ENCODE peak calls at places on chromosomes 13 and 19, in nine cellular contexts. One of them, this sample, is unnamed.

GRCh38 chr19:36141039-36141914 is 1.4 kb downstream of the CAPNS1 start:
- DNase-seq in RWPE1: peak
- DNase-seq in iris pigment epithelial cell: peak
- DNase-seq in substantia nigra: peak
- DNase-seq in effector memory CD4-positive, alpha-beta T cell: peak
- DNase-seq in stimulated activated CD8-positive, alpha-beta memory T cell treated with anti-CD3 and anti-CD28 coated beads, Interleukin-7, amount 100 ng/mL, for 1 hour: peak
- DNase-seq in NCI-H1092 treated with DMSO at 0.1 percent for 48 hours: peak
- DNase-seq in AG08396: peak
- DNase-seq in Calu3: peak
- DNase-seq in this sample: peak

GRCh38 chr19:1862424-1863307 is 713 bp downstream of the KLF16 start:
- DNase-seq in RWPE1: no peak
- DNase-seq in iris pigment epithelial cell: no peak
- DNase-seq in substantia nigra: no peak
- DNase-seq in effector memory CD4-positive, alpha-beta T cell: peak
- DNase-seq in stimulated activated CD8-positive, alpha-beta memory T cell treated with anti-CD3 and anti-CD28 coated beads, Interleukin-7, amount 100 ng/mL, for 1 hour: no peak
- DNase-seq in NCI-H1092 treated with DMSO at 0.1 percent for 48 hours: no peak
- DNase-seq in AG08396: peak
- DNase-seq in Calu3: peak
- DNase-seq in this sample: no peak

GRCh38 chr13:99486996-99487395 is 14.3 kb upstream of the TM9SF2 start:
- DNase-seq in RWPE1: no peak
- DNase-seq in iris pigment epithelial cell: no peak
- DNase-seq in substantia nigra: no peak
- DNase-seq in effector memory CD4-positive, alpha-beta T cell: no peak
- DNase-seq in stimulated activated CD8-positive, alpha-beta memory T cell treated with anti-CD3 and anti-CD28 coated beads, Interleukin-7, amount 100 ng/mL, for 1 hour: no peak
- DNase-seq in NCI-H1092 treated with DMSO at 0.1 percent for 48 hours: no peak
- DNase-seq in AG08396: no peak
- DNase-seq in Calu3: no peak
- DNase-seq in this sample: no peak

GRCh38 chr13:113636266-113636963 is 21.6 kb downstream of the ATP4B start:
- DNase-seq in RWPE1: no peak
- DNase-seq in iris pigment epithelial cell: no peak
- DNase-seq in substantia nigra: no peak
- DNase-seq in effector memory CD4-positive, alpha-beta T cell: no peak
- DNase-seq in stimulated activated CD8-positive, alpha-beta memory T cell treated with anti-CD3 and anti-CD28 coated beads, Interleukin-7, amount 100 ng/mL, for 1 hour: no peak
- DNase-seq in NCI-H1092 treated with DMSO at 0.1 percent for 48 hours: no peak
- DNase-seq in AG08396: no peak
- DNase-seq in Calu3: no peak
- DNase-seq in this sample: no peak

GRCh38 chr13:49443327-49443688 is 556 bp downstream of the CAB39L start:
- DNase-seq in RWPE1: no peak
- DNase-seq in iris pigment epithelial cell: peak
- DNase-seq in substantia nigra: no peak
- DNase-seq in effector memory CD4-positive, alpha-beta T cell: no peak
- DNase-seq in stimulated activated CD8-positive, alpha-beta memory T cell treated with anti-CD3 and anti-CD28 coated beads, Interleukin-7, amount 100 ng/mL, for 1 hour: no peak
- DNase-seq in NCI-H1092 treated with DMSO at 0.1 percent for 48 hours: peak
- DNase-seq in AG08396: peak
- DNase-seq in Calu3: peak
- DNase-seq in this sample: no peak

GRCh38 chr13:34678154-34678553 is 263.9 kb upstream of the NBEA start:
- DNase-seq in RWPE1: peak
- DNase-seq in iris pigment epithelial cell: peak
- DNase-seq in substantia nigra: no peak
- DNase-seq in effector memory CD4-positive, alpha-beta T cell: no peak
- DNase-seq in stimulated activated CD8-positive, alpha-beta memory T cell treated with anti-CD3 and anti-CD28 coated beads, Interleukin-7, amount 100 ng/mL, for 1 hour: no peak
- DNase-seq in NCI-H1092 treated with DMSO at 0.1 percent for 48 hours: no peak
- DNase-seq in AG08396: no peak
- DNase-seq in Calu3: no peak
- DNase-seq in this sample: no peak

GRCh38 chr19:47507924-47508553 is 6.8 kb downstream of the NAPA start:
- DNase-seq in RWPE1: no peak
- DNase-seq in iris pigment epithelial cell: no peak
- DNase-seq in substantia nigra: no peak
- DNase-seq in effector memory CD4-positive, alpha-beta T cell: no peak
- DNase-seq in stimulated activated CD8-positive, alpha-beta memory T cell treated with anti-CD3 and anti-CD28 coated beads, Interleukin-7, amount 100 ng/mL, for 1 hour: no peak
- DNase-seq in NCI-H1092 treated with DMSO at 0.1 percent for 48 hours: no peak
- DNase-seq in AG08396: no peak
- DNase-seq in Calu3: no peak
- DNase-seq in this sample: no peak

GRCh38 chr13:29465741-29466293 is 129.7 kb downstream of the SLC7A1 start:
- DNase-seq in RWPE1: peak
- DNase-seq in iris pigment epithelial cell: peak
- DNase-seq in substantia nigra: no peak
- DNase-seq in effector memory CD4-positive, alpha-beta T cell: no peak
- DNase-seq in stimulated activated CD8-positive, alpha-beta memory T cell treated with anti-CD3 and anti-CD28 coated beads, Interleukin-7, amount 100 ng/mL, for 1 hour: no peak
- DNase-seq in NCI-H1092 treated with DMSO at 0.1 percent for 48 hours: no peak
- DNase-seq in AG08396: peak
- DNase-seq in Calu3: peak
- DNase-seq in this sample: no peak

GRCh38 chr13:93183302-93183701 is 43.3 kb upstream of the GPC6 start:
- DNase-seq in RWPE1: no peak
- DNase-seq in iris pigment epithelial cell: no peak
- DNase-seq in substantia nigra: no peak
- DNase-seq in effector memory CD4-positive, alpha-beta T cell: no peak
- DNase-seq in stimulated activated CD8-positive, alpha-beta memory T cell treated with anti-CD3 and anti-CD28 coated beads, Interleukin-7, amount 100 ng/mL, for 1 hour: no peak
- DNase-seq in NCI-H1092 treated with DMSO at 0.1 percent for 48 hours: no peak
- DNase-seq in AG08396: no peak
- DNase-seq in Calu3: no peak
- DNase-seq in this sample: no peak

GRCh38 chr13:20810808-20811207 is 37.0 kb upstream of the EEF1AKMT1 start:
- DNase-seq in RWPE1: no peak
- DNase-seq in iris pigment epithelial cell: no peak
- DNase-seq in substantia nigra: no peak
- DNase-seq in effector memory CD4-positive, alpha-beta T cell: no peak
- DNase-seq in stimulated activated CD8-positive, alpha-beta memory T cell treated with anti-CD3 and anti-CD28 coated beads, Interleukin-7, amount 100 ng/mL, for 1 hour: no peak
- DNase-seq in NCI-H1092 treated with DMSO at 0.1 percent for 48 hours: no peak
- DNase-seq in AG08396: no peak
- DNase-seq in Calu3: no peak
- DNase-seq in this sample: no peak

GRCh38 chr19:18397242-18398202 is at the start of gene LRRC25:
- DNase-seq in RWPE1: no peak
- DNase-seq in iris pigment epithelial cell: no peak
- DNase-seq in substantia nigra: no peak
- DNase-seq in effector memory CD4-positive, alpha-beta T cell: no peak
- DNase-seq in stimulated activated CD8-positive, alpha-beta memory T cell treated with anti-CD3 and anti-CD28 coated beads, Interleukin-7, amount 100 ng/mL, for 1 hour: no peak
- DNase-seq in NCI-H1092 treated with DMSO at 0.1 percent for 48 hours: no peak
- DNase-seq in AG08396: no peak
- DNase-seq in Calu3: no peak
- DNase-seq in this sample: no peak

GRCh38 chr19:8638078-8638619 is 7.7 kb downstream of the NFILZ start:
- DNase-seq in RWPE1: no peak
- DNase-seq in iris pigment epithelial cell: peak
- DNase-seq in substantia nigra: peak
- DNase-seq in effector memory CD4-positive, alpha-beta T cell: no peak
- DNase-seq in stimulated activated CD8-positive, alpha-beta memory T cell treated with anti-CD3 and anti-CD28 coated beads, Interleukin-7, amount 100 ng/mL, for 1 hour: no peak
- DNase-seq in NCI-H1092 treated with DMSO at 0.1 percent for 48 hours: no peak
- DNase-seq in AG08396: no peak
- DNase-seq in Calu3: peak
- DNase-seq in this sample: no peak

GRCh38 chr19:51810228-51810627 is 15.3 kb downstream of the FPR3 start:
- DNase-seq in RWPE1: no peak
- DNase-seq in iris pigment epithelial cell: no peak
- DNase-seq in substantia nigra: no peak
- DNase-seq in effector memory CD4-positive, alpha-beta T cell: no peak
- DNase-seq in stimulated activated CD8-positive, alpha-beta memory T cell treated with anti-CD3 and anti-CD28 coated beads, Interleukin-7, amount 100 ng/mL, for 1 hour: no peak
- DNase-seq in NCI-H1092 treated with DMSO at 0.1 percent for 48 hours: no peak
- DNase-seq in AG08396: no peak
- DNase-seq in Calu3: peak
- DNase-seq in this sample: no peak

GRCh38 chr19:575527-576506 is 3.4 kb downstream of the BSG start:
- DNase-seq in RWPE1: peak
- DNase-seq in iris pigment epithelial cell: peak
- DNase-seq in substantia nigra: peak
- DNase-seq in effector memory CD4-positive, alpha-beta T cell: no peak
- DNase-seq in stimulated activated CD8-positive, alpha-beta memory T cell treated with anti-CD3 and anti-CD28 coated beads, Interleukin-7, amount 100 ng/mL, for 1 hour: no peak
- DNase-seq in NCI-H1092 treated with DMSO at 0.1 percent for 48 hours: no peak
- DNase-seq in AG08396: peak
- DNase-seq in Calu3: no peak
- DNase-seq in this sample: peak

GRCh38 chr13:111864566-111864965 is 202.4 kb upstream of the SOX1 start:
- DNase-seq in RWPE1: no peak
- DNase-seq in iris pigment epithelial cell: no peak
- DNase-seq in substantia nigra: no peak
- DNase-seq in effector memory CD4-positive, alpha-beta T cell: no peak
- DNase-seq in stimulated activated CD8-positive, alpha-beta memory T cell treated with anti-CD3 and anti-CD28 coated beads, Interleukin-7, amount 100 ng/mL, for 1 hour: no peak
- DNase-seq in NCI-H1092 treated with DMSO at 0.1 percent for 48 hours: no peak
- DNase-seq in AG08396: no peak
- DNase-seq in Calu3: no peak
- DNase-seq in this sample: no peak

GRCh38 chr19:12331211-12331941 is 2.1 kb downstream of the ZNF563 start:
- DNase-seq in RWPE1: no peak
- DNase-seq in iris pigment epithelial cell: no peak
- DNase-seq in substantia nigra: no peak
- DNase-seq in effector memory CD4-positive, alpha-beta T cell: no peak
- DNase-seq in stimulated activated CD8-positive, alpha-beta memory T cell treated with anti-CD3 and anti-CD28 coated beads, Interleukin-7, amount 100 ng/mL, for 1 hour: no peak
- DNase-seq in NCI-H1092 treated with DMSO at 0.1 percent for 48 hours: no peak
- DNase-seq in AG08396: no peak
- DNase-seq in Calu3: no peak
- DNase-seq in this sample: no peak

GRCh38 chr19:13120817-13121216 is 2.8 kb downstream of the NACC1 start:
- DNase-seq in RWPE1: no peak
- DNase-seq in iris pigment epithelial cell: peak
- DNase-seq in substantia nigra: no peak
- DNase-seq in effector memory CD4-positive, alpha-beta T cell: no peak
- DNase-seq in stimulated activated CD8-positive, alpha-beta memory T cell treated with anti-CD3 and anti-CD28 coated beads, Interleukin-7, amount 100 ng/mL, for 1 hour: no peak
- DNase-seq in NCI-H1092 treated with DMSO at 0.1 percent for 48 hours: no peak
- DNase-seq in AG08396: peak
- DNase-seq in Calu3: no peak
- DNase-seq in this sample: no peak

GRCh38 chr19:5719274-5719960 is 529 bp downstream of the LONP1 start:
- DNase-seq in RWPE1: peak
- DNase-seq in iris pigment epithelial cell: peak
- DNase-seq in substantia nigra: no peak
- DNase-seq in effector memory CD4-positive, alpha-beta T cell: peak
- DNase-seq in stimulated activated CD8-positive, alpha-beta memory T cell treated with anti-CD3 and anti-CD28 coated beads, Interleukin-7, amount 100 ng/mL, for 1 hour: no peak
- DNase-seq in NCI-H1092 treated with DMSO at 0.1 percent for 48 hours: no peak
- DNase-seq in AG08396: no peak
- DNase-seq in Calu3: no peak
- DNase-seq in this sample: no peak

GRCh38 chr19:35755550-35756371 is 1.1 kb downstream of the HSPB6 start:
- DNase-seq in RWPE1: no peak
- DNase-seq in iris pigment epithelial cell: peak
- DNase-seq in substantia nigra: no peak
- DNase-seq in effector memory CD4-positive, alpha-beta T cell: peak
- DNase-seq in stimulated activated CD8-positive, alpha-beta memory T cell treated with anti-CD3 and anti-CD28 coated beads, Interleukin-7, amount 100 ng/mL, for 1 hour: no peak
- DNase-seq in NCI-H1092 treated with DMSO at 0.1 percent for 48 hours: no peak
- DNase-seq in AG08396: peak
- DNase-seq in Calu3: no peak
- DNase-seq in this sample: no peak

GRCh38 chr19:39765091-39766076 is 13.3 kb upstream of the LEUTX start:
- DNase-seq in RWPE1: peak
- DNase-seq in iris pigment epithelial cell: peak
- DNase-seq in substantia nigra: no peak
- DNase-seq in effector memory CD4-positive, alpha-beta T cell: peak
- DNase-seq in stimulated activated CD8-positive, alpha-beta memory T cell treated with anti-CD3 and anti-CD28 coated beads, Interleukin-7, amount 100 ng/mL, for 1 hour: no peak
- DNase-seq in NCI-H1092 treated with DMSO at 0.1 percent for 48 hours: no peak
- DNase-seq in AG08396: peak
- DNase-seq in Calu3: peak
- DNase-seq in this sample: no peak

GRCh38 chr19:1000095-1000494 is at the start of gene GRIN3B:
- DNase-seq in RWPE1: peak
- DNase-seq in iris pigment epithelial cell: no peak
- DNase-seq in substantia nigra: no peak
- DNase-seq in effector memory CD4-positive, alpha-beta T cell: peak
- DNase-seq in stimulated activated CD8-positive, alpha-beta memory T cell treated with anti-CD3 and anti-CD28 coated beads, Interleukin-7, amount 100 ng/mL, for 1 hour: no peak
- DNase-seq in NCI-H1092 treated with DMSO at 0.1 percent for 48 hours: no peak
- DNase-seq in AG08396: peak
- DNase-seq in Calu3: peak
- DNase-seq in this sample: no peak

GRCh38 chr13:111248822-111249221 is 71.6 kb upstream of the TEX29 start:
- DNase-seq in RWPE1: no peak
- DNase-seq in iris pigment epithelial cell: no peak
- DNase-seq in substantia nigra: no peak
- DNase-seq in effector memory CD4-positive, alpha-beta T cell: no peak
- DNase-seq in stimulated activated CD8-positive, alpha-beta memory T cell treated with anti-CD3 and anti-CD28 coated beads, Interleukin-7, amount 100 ng/mL, for 1 hour: no peak
- DNase-seq in NCI-H1092 treated with DMSO at 0.1 percent for 48 hours: peak
- DNase-seq in AG08396: no peak
- DNase-seq in Calu3: no peak
- DNase-seq in this sample: no peak

GRCh38 chr19:50718255-50719118 is 1.1 kb downstream of the SHANK1 start:
- DNase-seq in RWPE1: no peak
- DNase-seq in iris pigment epithelial cell: no peak
- DNase-seq in substantia nigra: no peak
- DNase-seq in effector memory CD4-positive, alpha-beta T cell: no peak
- DNase-seq in stimulated activated CD8-positive, alpha-beta memory T cell treated with anti-CD3 and anti-CD28 coated beads, Interleukin-7, amount 100 ng/mL, for 1 hour: no peak
- DNase-seq in NCI-H1092 treated with DMSO at 0.1 percent for 48 hours: no peak
- DNase-seq in AG08396: peak
- DNase-seq in Calu3: no peak
- DNase-seq in this sample: peak

GRCh38 chr19:18415177-18415867 is 3.9 kb upstream of the SSBP4 start:
- DNase-seq in RWPE1: no peak
- DNase-seq in iris pigment epithelial cell: peak
- DNase-seq in substantia nigra: peak
- DNase-seq in effector memory CD4-positive, alpha-beta T cell: no peak
- DNase-seq in stimulated activated CD8-positive, alpha-beta memory T cell treated with anti-CD3 and anti-CD28 coated beads, Interleukin-7, amount 100 ng/mL, for 1 hour: no peak
- DNase-seq in NCI-H1092 treated with DMSO at 0.1 percent for 48 hours: no peak
- DNase-seq in AG08396: peak
- DNase-seq in Calu3: no peak
- DNase-seq in this sample: peak

GRCh38 chr19:16901491-16902175 is 12.8 kb downstream of the F2RL3 start:
- DNase-seq in RWPE1: no peak
- DNase-seq in iris pigment epithelial cell: no peak
- DNase-seq in substantia nigra: no peak
- DNase-seq in effector memory CD4-positive, alpha-beta T cell: no peak
- DNase-seq in stimulated activated CD8-positive, alpha-beta memory T cell treated with anti-CD3 and anti-CD28 coated beads, Interleukin-7, amount 100 ng/mL, for 1 hour: no peak
- DNase-seq in NCI-H1092 treated with DMSO at 0.1 percent for 48 hours: no peak
- DNase-seq in AG08396: no peak
- DNase-seq in Calu3: no peak
- DNase-seq in this sample: no peak

GRCh38 chr13:23323946-23324709 is 109.4 kb downstream of the SACS start:
- DNase-seq in RWPE1: no peak
- DNase-seq in iris pigment epithelial cell: peak
- DNase-seq in substantia nigra: no peak
- DNase-seq in effector memory CD4-positive, alpha-beta T cell: no peak
- DNase-seq in stimulated activated CD8-positive, alpha-beta memory T cell treated with anti-CD3 and anti-CD28 coated beads, Interleukin-7, amount 100 ng/mL, for 1 hour: no peak
- DNase-seq in NCI-H1092 treated with DMSO at 0.1 percent for 48 hours: no peak
- DNase-seq in AG08396: no peak
- DNase-seq in Calu3: no peak
- DNase-seq in this sample: no peak

GRCh38 chr13:94703271-94703670 is 9.1 kb downstream of the SOX21 start:
- DNase-seq in RWPE1: no peak
- DNase-seq in iris pigment epithelial cell: no peak
- DNase-seq in substantia nigra: no peak
- DNase-seq in effector memory CD4-positive, alpha-beta T cell: no peak
- DNase-seq in stimulated activated CD8-positive, alpha-beta memory T cell treated with anti-CD3 and anti-CD28 coated beads, Interleukin-7, amount 100 ng/mL, for 1 hour: no peak
- DNase-seq in NCI-H1092 treated with DMSO at 0.1 percent for 48 hours: no peak
- DNase-seq in AG08396: no peak
- DNase-seq in Calu3: no peak
- DNase-seq in this sample: no peak

GRCh38 chr13:65551208-65551607 is 1678.9 kb downstream of the PCDH9 start:
- DNase-seq in RWPE1: no peak
- DNase-seq in iris pigment epithelial cell: no peak
- DNase-seq in substantia nigra: no peak
- DNase-seq in effector memory CD4-positive, alpha-beta T cell: no peak
- DNase-seq in stimulated activated CD8-positive, alpha-beta memory T cell treated with anti-CD3 and anti-CD28 coated beads, Interleukin-7, amount 100 ng/mL, for 1 hour: no peak
- DNase-seq in NCI-H1092 treated with DMSO at 0.1 percent for 48 hours: no peak
- DNase-seq in AG08396: no peak
- DNase-seq in Calu3: no peak
- DNase-seq in this sample: no peak

GRCh38 chr19:12639901-12640613 is 26.5 kb downstream of the MAN2B1 start:
- DNase-seq in RWPE1: peak
- DNase-seq in iris pigment epithelial cell: peak
- DNase-seq in substantia nigra: peak
- DNase-seq in effector memory CD4-positive, alpha-beta T cell: peak
- DNase-seq in stimulated activated CD8-positive, alpha-beta memory T cell treated with anti-CD3 and anti-CD28 coated beads, Interleukin-7, amount 100 ng/mL, for 1 hour: peak
- DNase-seq in NCI-H1092 treated with DMSO at 0.1 percent for 48 hours: peak
- DNase-seq in AG08396: peak
- DNase-seq in Calu3: no peak
- DNase-seq in this sample: peak

GRCh38 chr13:106372199-106373160 is 163.0 kb downstream of the EFNB2 start:
- DNase-seq in RWPE1: no peak
- DNase-seq in iris pigment epithelial cell: peak
- DNase-seq in substantia nigra: no peak
- DNase-seq in effector memory CD4-positive, alpha-beta T cell: no peak
- DNase-seq in stimulated activated CD8-positive, alpha-beta memory T cell treated with anti-CD3 and anti-CD28 coated beads, Interleukin-7, amount 100 ng/mL, for 1 hour: no peak
- DNase-seq in NCI-H1092 treated with DMSO at 0.1 percent for 48 hours: no peak
- DNase-seq in AG08396: no peak
- DNase-seq in Calu3: no peak
- DNase-seq in this sample: no peak

GRCh38 chr19:40229484-40229883 is 3.0 kb upstream of the CCNP start:
- DNase-seq in RWPE1: no peak
- DNase-seq in iris pigment epithelial cell: peak
- DNase-seq in substantia nigra: no peak
- DNase-seq in effector memory CD4-positive, alpha-beta T cell: no peak
- DNase-seq in stimulated activated CD8-positive, alpha-beta memory T cell treated with anti-CD3 and anti-CD28 coated beads, Interleukin-7, amount 100 ng/mL, for 1 hour: no peak
- DNase-seq in NCI-H1092 treated with DMSO at 0.1 percent for 48 hours: no peak
- DNase-seq in AG08396: peak
- DNase-seq in Calu3: no peak
- DNase-seq in this sample: no peak

This sample was measured in posterior cingulate gyrus.